ENCODE peak calls at places on chromosomes 4 and X, in ten cellular contexts. G, O, H, P, M, D, U, Y, B and W are unnamed samples.

GRCh38 chr4:2067446-2068197 is 8.5 kb downstream of the NAT8L start:
- DNase-seq in H (no peak), D (no peak), Y (no peak), G (peak), B (no peak), P (no peak), U (no peak), M (no peak), O (no peak), W (no peak)

GRCh38 chr4:184617611-184618196 is 31.5 kb downstream of the CASP3 start:
- DNase-seq in B (no peak), D (no peak), P (no peak), U (no peak), M (peak), Y (no peak), G (peak), H (no peak), O (peak), W (peak)

GRCh38 chrX:989959-990510 is 222.4 kb downstream of the CRLF2 start:
- DNase-seq in D (peak), M (peak), P (peak), G (no peak), B (no peak), H (peak), O (peak), U (peak), Y (no peak), W (peak)

GRCh38 chr4:6626066-6626465 is 14.4 kb upstream of the MRFAP1 start:
- DNase-seq in B (no peak), P (no peak), M (no peak), O (no peak), H (no peak), Y (no peak), U (no peak), G (no peak), D (no peak), W (no peak)

GRCh38 chr4:54945838-54946237 is 179.6 kb downstream of the KDR start:
- DNase-seq in P (no peak), D (no peak), G (no peak), M (no peak), U (no peak), H (no peak), O (no peak), B (no peak), Y (no peak), W (no peak)

GRCh38 chrX:134537179-134537945 is 77.4 kb downstream of the HPRT1 start:
- DNase-seq in G (no peak), U (no peak), M (peak), Y (peak), D (no peak), B (no peak), P (peak), O (no peak), H (peak), W (no peak)

GRCh38 chrX:115649461-115650063 is 88.6 kb downstream of the PLS3 start:
- DNase-seq in M (no peak), H (peak), D (no peak), B (no peak), P (no peak), G (no peak), O (no peak), U (no peak), Y (no peak), W (peak)

GRCh38 chrX:320126-320783 is 1.7 kb upstream of the GTPBP6 start:
- DNase-seq in P (peak), H (no peak), B (no peak), U (no peak), Y (no peak), M (no peak), D (peak), G (peak), O (peak), W (no peak)

GRCh38 chrX:12137982-12138365 is 299 bp upstream of the FRMPD4 start:
- DNase-seq in B (no peak), U (no peak), O (no peak), P (no peak), M (no peak), D (no peak), H (peak), G (no peak), Y (no peak), W (peak)

GRCh38 chrX:55480390-55481062 is 9.1 kb downstream of the USP51 start:
- DNase-seq in H (no peak), Y (no peak), O (no peak), G (no peak), M (no peak), D (no peak), P (no peak), B (no peak), U (no peak), W (no peak)

GRCh38 chrX:119181491-119181890 is 53.9 kb upstream of the KIAA1210 start:
- DNase-seq in H (peak), B (no peak), Y (peak), D (no peak), U (no peak), G (peak), M (no peak), P (peak), O (peak), W (peak)
- TF ChIP-seq CTCF in H (peak), B (no peak), Y (peak), D (no peak), U (no peak), G (no peak), M (no peak), P (peak), O (no peak), W (peak)

GRCh38 chr4:67288964-67289363 is 256.3 kb downstream of the CENPC start:
- DNase-seq in M (no peak), O (no peak), D (no peak), H (no peak), B (no peak), Y (peak), G (peak), U (no peak), P (peak), W (peak)
- TF ChIP-seq CTCF in M (no peak), O (no peak), D (no peak), H (peak), B (no peak), Y (peak), G (peak), U (no peak), P (peak), W (peak)

GRCh38 chr4:187380181-187380581 is 615.4 kb upstream of the ZFP42 start:
- DNase-seq in M (peak), P (peak), U (no peak), H (peak), B (no peak), O (no peak), D (no peak), G (peak), Y (peak), W (peak)
- TF ChIP-seq CTCF in M (no peak), P (peak), U (no peak), H (no peak), B (no peak), O (no peak), D (no peak), G (no peak), Y (peak), W (peak)

GRCh38 chr4:25236971-25237370 is 3.1 kb downstream of the PI4K2B start:
- DNase-seq in D (no peak), G (no peak), B (no peak), M (no peak), U (no peak), Y (no peak), H (no peak), O (no peak), P (no peak), W (no peak)

GRCh38 chr4:25235401-25235800 is 1.6 kb downstream of the PI4K2B start:
- DNase-seq in B (no peak), U (no peak), Y (no peak), H (no peak), P (peak), G (no peak), O (no peak), M (no peak), D (no peak), W (no peak)

GRCh38 chr4:25233737-25234389 is at the start of gene PI4K2B:
- DNase-seq in Y (peak), D (peak), U (peak), M (peak), G (peak), P (peak), O (peak), B (peak), H (peak), W (peak)

GRCh38 chr4:25233194-25233593 is 639 bp upstream of the PI4K2B start:
- DNase-seq in O (no peak), M (no peak), B (no peak), H (no peak), Y (no peak), D (no peak), U (no peak), G (no peak), P (no peak), W (no peak)

GRCh38 chr4:25234390-25235367 is 846 bp downstream of the PI4K2B start:
- DNase-seq in D (peak), O (peak), H (peak), B (peak), Y (peak), P (peak), G (peak), U (peak), M (peak), W (peak)
- TF ChIP-seq CTCF in D (peak), O (peak), H (peak), B (peak), Y (peak), P (peak), G (no peak), U (peak), M (peak), W (peak)

DNA sequence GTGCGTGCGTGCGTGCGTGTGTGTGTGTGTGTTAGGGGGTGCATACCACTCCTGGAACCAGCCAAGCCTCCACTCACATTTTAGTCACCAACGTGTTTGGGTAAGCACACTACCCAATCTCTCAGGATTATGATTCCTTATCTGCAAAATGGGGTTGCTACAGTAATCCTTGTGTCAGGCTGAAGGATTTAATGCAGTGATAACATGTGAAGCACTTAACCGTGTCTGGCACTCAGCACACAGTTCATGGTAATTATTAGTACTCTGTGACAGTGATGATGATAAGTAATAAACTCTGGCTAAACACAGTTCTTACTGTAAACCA is 57.3 kb downstream of the CLDN22 start:
- DNase-seq in O (no peak), H (no peak), M (no peak), P (no peak), B (no peak), D (no peak), Y (no peak), G (no peak), U (no peak), W (no peak)
- TF ChIP-seq CTCF in O (no peak), H (no peak), M (no peak), P (no peak), B (no peak), D (no peak), Y (no peak), G (no peak), U (no peak), W (no peak)